ENCODE peak calls at places on chromosomes 16 and 17, in four cellular contexts. A is gastrocnemius medialis, K is esophagus squamous epithelium, R is ovary. P is an unnamed sample.

GRCh38 chr17:50469671-50470305 is 1.1 kb upstream of the CHAD start:
- DNase-seq in A (peak; percentile 2), K (no peak), R (no peak), P (no peak)

GRCh38 chr17:35089846-35090193 is 26.3 kb upstream of the RFFL start:
- DNase-seq in A (peak; percentile 2), K (no peak), R (no peak), P (no peak)

GRCh38 chr17:57534863-57535651 is 210.0 kb downstream of the CCDC182 start:
- DNase-seq in A (no peak), K (no peak), R (peak; percentile 55), P (peak; percentile 65)

GRCh38 chr17:13601317-13601775 is 383 bp downstream of the HS3ST3A1 start:
- DNase-seq in A (no peak), K (no peak), R (no peak), P (peak; percentile 28)

GRCh38 chr17:27551701-27552466 is 79.1 kb upstream of the LGALS9 start:
- DNase-seq in A (no peak), K (no peak), R (no peak), P (no peak)

GRCh38 chr17:82702161-82702932 is 3.8 kb upstream of the RAB40B start:
- DNase-seq in A (no peak), K (no peak), R (no peak), P (no peak)

GRCh38 chr17:6831662-6832263 is at the start of gene TEKT1:
- DNase-seq in A (peak; percentile 25), K (peak; percentile 22), R (peak; percentile 53), P (peak; percentile 84)

GRCh38 chr16:1474047-1474446 is 781 bp downstream of the CLCN7 start:
- DNase-seq in A (no peak), K (no peak), R (no peak), P (no peak)

GRCh38 chr16:1747934-1748333 is 23.4 kb downstream of the NME3 start:
- DNase-seq in A (no peak), K (no peak), R (no peak), P (no peak)

GRCh38 chr17:46916211-46916610 is 6.7 kb upstream of the GOSR2 start:
- DNase-seq in A (no peak), K (no peak), R (no peak), P (no peak)

GRCh38 chr16:23729503-23730424 is 16.7 kb upstream of the ERN2 start:
- DNase-seq in A (no peak), K (no peak), R (no peak), P (no peak)

GRCh38 chr17:49343273-49343672 is 18.8 kb downstream of the ZNF652 start:
- DNase-seq in A (no peak), K (no peak), R (no peak), P (no peak)

GRCh38 chr17:44605116-44605505 is 47.8 kb downstream of the FZD2 start:
- DNase-seq in A (no peak), K (no peak), R (no peak), P (no peak)

GRCh38 chr16:30741461-30741914 is 6.7 kb upstream of the PHKG2 start:
- DNase-seq in A (no peak), K (no peak), R (peak; percentile 45), P (no peak)

GRCh38 chr17:54754560-54754959 is 146.1 kb upstream of the TOM1L1 start:
- DNase-seq in A (no peak), K (no peak), R (no peak), P (no peak)

DNA sequence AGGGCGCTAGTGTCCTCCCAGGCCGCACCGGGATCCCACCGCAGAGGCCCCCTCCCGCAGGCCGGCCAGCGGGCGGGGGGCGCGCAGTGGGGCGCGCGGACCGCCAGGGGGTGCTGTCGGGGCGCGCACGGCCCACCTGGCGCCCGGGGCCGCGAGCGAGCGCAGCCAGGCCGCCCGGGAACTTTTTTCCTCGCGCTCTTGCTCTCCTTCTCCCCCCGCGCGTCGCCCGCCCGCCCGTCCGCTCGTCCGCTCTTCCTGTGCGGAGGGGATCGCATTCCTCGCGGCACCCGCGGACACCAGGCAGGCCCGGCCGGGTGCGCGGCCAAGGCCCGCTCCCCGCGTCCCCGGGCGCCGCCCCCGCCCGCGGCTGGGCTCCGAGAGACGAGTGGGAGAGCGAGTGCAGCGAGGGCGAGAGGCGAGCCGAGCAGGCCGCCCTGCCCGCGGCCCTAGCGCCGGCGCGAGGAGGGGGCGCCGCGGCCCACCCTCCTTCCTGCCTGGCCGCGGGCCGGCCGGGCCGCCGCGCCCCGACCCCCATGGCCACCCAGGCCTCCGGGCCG is at the start of gene RAI1:
- DNase-seq in A (peak; percentile 56), K (no peak), R (peak; percentile 90), P (peak; percentile 87)
- H3K27ac ChIP-seq in A (peak within 1 kb of the TSS; percentile 87), K (peak within 1 kb of the TSS; percentile 96), R (peak within 1 kb of the TSS; percentile 96), P (peak within 1 kb of the TSS; percentile 96)

GRCh38 chr17:42027961-42028790 is 8.3 kb downstream of the NKIRAS2 start:
- DNase-seq in A (no peak), K (no peak), R (no peak), P (no peak)
- TF ChIP-seq POLR2A in A (no peak), K (no peak), R (no peak), P (no peak)

GRCh38 chr16:35308674-35309073 is 1849.3 kb downstream of the TP53TG3F start:
- DNase-seq in A (no peak), K (no peak), R (no peak), P (no peak)
- H3K9me3 ChIP-seq in A (no peaks in the 10 kb centered on the region), K (no peaks in the 10 kb centered on the region), R (no peaks in the 10 kb centered on the region), P (no peaks in the 10 kb centered on the region)

GRCh38 chr17:61996916-61997605 is 68.0 kb downstream of the MED13 start:
- DNase-seq in A (no peak), K (no peak), R (no peak), P (no peak)
- H3K27ac ChIP-seq in A (peak overlapping the region; percentile 82), K (no peak overlapping the region), R (no peak overlapping the region), P (no peak overlapping the region)

GRCh38 chr17:28735242-28735722 is 6.7 kb downstream of the NEK8 start:
- DNase-seq in A (no peak), K (no peak), R (no peak), P (no peak)
- TF ChIP-seq POLR2A in A (no peak), K (no peak), R (no peak), P (no peak)

GRCh38 chr17:21676281-21677111 is 15.8 kb upstream of the KCNJ18 start:
- DNase-seq in A (no peak), K (no peak), R (no peak), P (no peak)
- H3K9me3 ChIP-seq in A (no peaks in the 10 kb centered on the region), K (no peaks in the 10 kb centered on the region), R (no peaks in the 10 kb centered on the region), P (no peaks in the 10 kb centered on the region)

DNA sequence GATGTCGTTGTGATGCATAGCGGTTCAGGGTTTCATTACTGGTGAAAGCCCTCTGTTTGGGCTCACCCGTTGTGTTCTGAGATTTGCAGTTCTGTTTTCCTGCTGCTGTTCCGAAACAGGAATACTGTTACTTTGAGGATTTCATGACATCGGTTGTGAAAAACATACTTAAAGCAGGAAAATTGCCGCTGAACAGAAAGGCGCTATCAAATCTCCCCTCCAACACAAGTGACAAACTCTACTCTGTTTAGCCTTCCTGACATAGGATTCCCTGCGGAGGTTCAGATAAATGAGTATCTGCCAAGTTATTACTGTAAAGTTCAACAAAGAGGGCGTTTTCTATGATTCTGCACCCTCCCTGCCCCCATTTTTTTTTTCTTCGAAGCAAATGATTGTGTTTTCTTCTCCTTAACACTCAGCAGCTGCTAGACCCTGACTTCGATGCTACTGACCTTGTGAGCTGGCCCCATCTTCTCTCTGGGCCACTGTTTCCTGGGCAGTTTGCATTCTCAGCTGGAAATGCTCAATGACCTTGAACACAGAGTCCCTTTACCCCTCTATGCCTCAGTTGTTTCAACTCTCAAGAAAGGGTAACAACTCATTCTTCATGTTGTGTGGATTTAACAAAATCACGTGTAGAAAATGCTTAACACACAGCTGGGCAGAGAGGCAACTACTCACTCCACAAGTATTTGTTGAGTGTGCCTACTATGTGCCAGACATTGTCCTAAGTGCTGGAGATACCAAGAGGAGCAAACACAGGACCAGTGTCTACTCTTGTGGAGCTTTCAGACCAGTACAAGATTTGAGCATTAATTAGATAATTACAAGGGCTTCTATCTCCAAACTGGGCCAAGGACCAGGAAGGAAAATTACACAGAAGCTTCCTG is 66.0 kb downstream of the IQCK start:
- DNase-seq in A (no peak), K (no peak), R (no peak), P (no peak)
- H3K27ac ChIP-seq in A (peak overlapping the region; percentile 33), K (peak overlapping the region; percentile 27), R (peak overlapping the region; percentile 74), P (no peak overlapping the region)

P was measured in heart left ventricle.